ENCODE peak calls at places on chromosomes 1 and 21, in ten cellular contexts. N is ELR; M is iPS-NIHi11; J is left ventricle myocardium superior; I is tibial nerve; U is AG10803; G is NCI-H1105; W is DND-41; K is activated T-cell treated with anti-CD3 and anti-CD28 coated beads, Interleukin-2, amount 50 U/mL, for 72 hours; B is GM23248. V is an unnamed sample.

GRCh38 chr1:245177071-245177900 is 22.5 kb downstream of the KIF26B start:
- DNase-seq in K (no peak), N (no peak), M (no peak), J (no peak), I (no peak), G (no peak), B (no peak), U (no peak), W (no peak), V (peak)

GRCh38 chr1:226655251-226656163 is 83.6 kb downstream of the ITPKB start:
- DNase-seq in N (no peak), K (no peak), J (no peak), M (peak), B (no peak), U (no peak), W (peak), I (no peak), G (no peak), V (no peak)

GRCh38 chr1:18955442-18956188 is 861 bp downstream of the IFFO2 start:
- DNase-seq in J (peak), I (no peak), N (peak), G (peak), K (peak), M (peak), B (peak), W (peak), U (no peak), V (peak)

GRCh38 chr21:46392921-46393320 is 65.8 kb upstream of the DIP2A start:
- DNase-seq in J (peak), I (peak), W (no peak), G (no peak), M (no peak), U (peak), B (peak), N (no peak), K (no peak), V (peak)

GRCh38 chr1:1779691-1780597 is 1.7 kb upstream of the NADK start:
- DNase-seq in N (peak), J (peak), M (no peak), G (no peak), B (peak), W (peak), I (peak), K (peak), U (peak), V (peak)

GRCh38 chr21:37208056-37208705 is 59.0 kb downstream of the VPS26C start:
- DNase-seq in M (no peak), K (peak), N (no peak), B (peak), J (peak), I (peak), W (no peak), U (peak), G (no peak), V (no peak)

GRCh38 chr1:36149237-36149972 is at the start of gene TRAPPC3:
- DNase-seq in U (peak), N (peak), I (peak), J (peak), B (peak), W (peak), M (peak), K (peak), G (peak), V (peak)

GRCh38 chr1:155648207-155649147 is 38.5 kb downstream of the MSTO1 start:
- DNase-seq in M (peak), W (no peak), K (no peak), J (no peak), I (no peak), G (no peak), U (peak), N (peak), B (peak), V (peak)

GRCh38 chr1:80498673-80499072 is 1302.1 kb upstream of the ADGRL2 start:
- DNase-seq in U (no peak), G (no peak), M (no peak), W (no peak), K (no peak), J (no peak), I (no peak), B (no peak), N (no peak), V (no peak)

GRCh38 chr1:50265790-50266314 is 157.1 kb downstream of the ELAVL4 start:
- DNase-seq in U (peak), K (no peak), M (no peak), B (peak), W (no peak), J (peak), I (no peak), N (no peak), G (no peak), V (no peak)

GRCh38 chr1:16017076-16017460 is 775 bp downstream of the HSPB7 start:
- DNase-seq in U (no peak), G (no peak), K (no peak), I (no peak), J (no peak), W (no peak), N (no peak), M (no peak), B (no peak), V (no peak)

GRCh38 chr1:3652538-3653285 is 396 bp downstream of the TP73 start:
- DNase-seq in B (no peak), W (peak), I (no peak), M (peak), N (no peak), J (no peak), K (no peak), U (no peak), G (peak), V (peak)

GRCh38 chr1:30966690-30967369 is 58.3 kb upstream of the SDC3 start:
- DNase-seq in B (peak), G (peak), I (no peak), J (no peak), M (no peak), N (peak), U (peak), K (no peak), W (no peak), V (peak)

GRCh38 chr21:28671549-28672195 is 321.0 kb downstream of the LTN1 start:
- DNase-seq in K (no peak), N (peak), M (no peak), U (peak), J (no peak), W (no peak), G (no peak), B (peak), I (no peak), V (no peak)

GRCh38 chr1:220803401-220804201 is 16.9 kb downstream of the MTARC1 start:
- DNase-seq in G (peak), M (peak), I (no peak), K (peak), U (peak), N (peak), B (peak), W (peak), J (no peak), V (peak)

GRCh38 chr1:42419449-42419848 is 36.4 kb downstream of the ZMYND12 start:
- DNase-seq in K (no peak), J (peak), B (peak), W (no peak), I (no peak), U (no peak), G (peak), M (no peak), N (no peak), V (peak)

GRCh38 chr1:59272507-59272906 is 24.4 kb upstream of the FGGY start:
- DNase-seq in U (peak), B (peak), K (no peak), G (no peak), N (peak), I (no peak), M (no peak), J (no peak), W (no peak), V (no peak)

GRCh38 chr21:38266732-38267131 is 9.9 kb downstream of the KCNJ15 start:
- DNase-seq in K (no peak), B (peak), J (no peak), U (peak), G (no peak), W (no peak), N (peak), M (no peak), I (no peak), V (no peak)

V was measured in SHP77.